ENCODE peak calls at places on chromosomes 5 and 9, in nine cellular contexts. N is memory B cell; L is upper lobe of right lung; H is body of pancreas; O is activated naive CD8-positive, alpha-beta T cell treated with anti-CD3 and anti-CD28 coated beads, Interleukin-2, amount 50 U/mL, for 24 hours; A is activated CD8-positive, alpha-beta memory T cell treated with anti-CD3 and anti-CD28 coated beads, Interleukin-2, amount 10 ng/mL, durations not matched to agents 7 days and 5 days; T is CD4-positive, CD25-positive, alpha-beta regulatory T cell; C is aorta; V is effector memory CD8-positive, alpha-beta T cell. E is an unnamed sample.
A peak's percentile ranks its signal among the peaks of the same experiment; 100 is the strongest.

GRCh38 chr9:16133556-16134227 is 580.8 kb downstream of the CCDC171 start:
- ATAC-seq in H (peak; percentile 88), V (no peak), L (peak; percentile 89), T (no peak), O (peak; percentile 62), C (peak; percentile 53), A (no peak), N (no peak), E (no peak)

GRCh38 chr9:109474170-109474569 is 23.9 kb downstream of the PTPN3 start:
- ATAC-seq in L (no peak), T (no peak), A (no peak), C (no peak), N (no peak), H (no peak), V (no peak), O (no peak), E (no peak)

GRCh38 chr5:103358305-103358996 is 99.9 kb downstream of the MACIR start:
- ATAC-seq in L (no peak), H (no peak), N (no peak), O (no peak), C (no peak), V (no peak), T (no peak), A (no peak), E (no peak)

GRCh38 chr5:76517334-76517733 is 105.9 kb downstream of the F2RL2 start:
- ATAC-seq in L (no peak), V (no peak), C (no peak), N (no peak), A (no peak), H (no peak), T (no peak), O (no peak), E (no peak)

GRCh38 chr5:147610798-147611197 is 100.9 kb upstream of the DPYSL3 start:
- ATAC-seq in O (no peak), A (no peak), T (no peak), V (no peak), H (no peak), L (no peak), C (no peak), N (no peak), E (no peak)

GRCh38 chr9:73531658-73532057 is 380.0 kb downstream of the ANXA1 start:
- ATAC-seq in O (no peak), V (no peak), C (no peak), H (no peak), T (no peak), A (no peak), N (no peak), L (no peak), E (no peak)

GRCh38 chr5:74391410-74391809 is 249.1 kb downstream of the ENC1 start:
- ATAC-seq in L (no peak), N (no peak), C (no peak), T (no peak), H (no peak), V (no peak), O (no peak), A (no peak), E (no peak)

GRCh38 chr5:38463634-38464521 is 92.6 kb downstream of the LIFR start:
- ATAC-seq in V (no peak), N (no peak), C (no peak), O (no peak), T (no peak), H (peak; percentile 28), A (no peak), L (no peak), E (peak; percentile 2)

GRCh38 chr5:134527156-134527960 is 1.9 kb downstream of the JADE2 start:
- ATAC-seq in O (peak; percentile 62), H (peak; percentile 51), L (peak; percentile 75), C (peak; percentile 88), T (peak; percentile 29), V (peak; percentile 25), N (peak; percentile 18), A (peak; percentile 50), E (peak; percentile 74)

GRCh38 chr5:5159282-5160108 is 19.4 kb downstream of the ADAMTS16 start:
- ATAC-seq in H (no peak), V (no peak), N (no peak), O (no peak), L (peak; percentile 60), C (no peak), T (no peak), A (no peak), E (no peak)

GRCh38 chr9:91516061-91516460 is 92.4 kb upstream of the NFIL3 start:
- ATAC-seq in A (no peak), N (no peak), L (no peak), T (no peak), H (no peak), V (no peak), O (no peak), C (no peak), E (no peak)

GRCh38 chr5:38165435-38165834 is 92.9 kb upstream of the EGFLAM start:
- ATAC-seq in L (no peak), N (no peak), A (no peak), O (no peak), V (no peak), H (no peak), C (no peak), T (no peak), E (no peak)

GRCh38 chr5:141349917-141350619 is at the start of gene PCDHGB1:
- ATAC-seq in O (no peak), V (peak; percentile 43), N (peak; percentile 50), T (peak; percentile 28), H (peak; percentile 45), A (no peak), L (peak; percentile 71), C (no peak), E (no peak)

GRCh38 chr9:115781361-115781760 is 372.2 kb upstream of the PAPPA start:
- ATAC-seq in A (no peak), H (no peak), N (no peak), T (no peak), O (no peak), C (no peak), L (no peak), V (no peak), E (no peak)

GRCh38 chr5:103232393-103232999 is 26.1 kb upstream of the MACIR start:
- ATAC-seq in L (peak; percentile 90), C (peak; percentile 81), A (peak; percentile 73), H (peak; percentile 80), V (peak; percentile 80), O (peak; percentile 78), T (peak; percentile 65), N (peak; percentile 71), E (peak; percentile 73)

GRCh38 chr5:116734717-116735072 is 160.1 kb upstream of the SEMA6A start:
- ATAC-seq in O (no peak), V (no peak), H (no peak), N (no peak), T (no peak), C (peak; percentile 41), A (no peak), L (peak; percentile 19), E (peak; percentile 14)

GRCh38 chr9:38106488-38106887 is 37.5 kb upstream of the SHB start:
- ATAC-seq in T (no peak), V (no peak), N (no peak), O (no peak), H (no peak), L (no peak), A (no peak), C (no peak), E (no peak)

GRCh38 chr9:77647659-77648457 is at the start of gene GNA14:
- ATAC-seq in N (no peak), H (peak; percentile 50), C (peak; percentile 59), T (no peak), V (no peak), O (peak; percentile 41), L (peak; percentile 64), A (no peak), E (peak; percentile 46)

GRCh38 chr5:102971693-102972293 is 148.1 kb downstream of the GIN1 start:
- ATAC-seq in T (no peak), A (peak; percentile 36), H (no peak), N (no peak), O (no peak), L (peak; percentile 34), C (peak; percentile 74), V (no peak), E (peak; percentile 70)

E was measured in gastroesophageal sphincter.